ENCODE peak calls at places on chromosomes 1 and 21, in ten cellular contexts. D is body of pancreas; F is mammary epithelial cell; Q is kidney; Y is heart right ventricle; T is mucosa of descending colon; W is CD8-positive, alpha-beta T cell; N is CD4-positive, CD25-positive, alpha-beta regulatory T cell; B is transverse colon; Z is lung. U is an unnamed sample. For H3K36me3, the result is how much of the 10 kb centered on the place peaks cover.

GRCh38 chr1:155910621-155911121 is 478 bp downstream of the RIT1 start:
- DNase-seq in D (peak), F (peak), Q (no peak), Y (no peak), T (no peak), W (no peak), N (no peak), B (no peak), Z (no peak), U (no peak)

GRCh38 chr21:44425895-44426662 is 29.2 kb upstream of the LRRC3 start:
- DNase-seq in D (no peak), F (no peak), Q (peak), Y (no peak), T (peak), W (no peak), N (no peak), B (no peak), Z (no peak), U (no peak)

GRCh38 chr1:225882699-225883615 is 777 bp upstream of the TMEM63A start:
- DNase-seq in D (peak), F (peak), Q (peak), Y (peak), T (peak), W (no peak), N (peak), B (peak), Z (peak), U (no peak)

GRCh38 chr1:50750021-50750619 is 209.9 kb downstream of the FAF1 start:
- DNase-seq in D (no peak), F (peak), Q (no peak), Y (no peak), T (no peak), W (no peak), N (no peak), B (no peak), Z (no peak), U (no peak)

GRCh38 chr21:45549670-45550463 is 7.6 kb upstream of the SLC19A1 start:
- DNase-seq in D (peak), F (no peak), Q (peak), Y (no peak), T (peak), W (no peak), N (no peak), B (no peak), Z (no peak), U (no peak)

GRCh38 chr1:204331847-204332487 is 27.8 kb downstream of the PLEKHA6 start:
- DNase-seq in D (no peak), F (no peak), Q (no peak), Y (no peak), T (peak), W (no peak), N (no peak), B (peak), Z (no peak), U (no peak)

GRCh38 chr1:25922064-25922632 is 15.9 kb upstream of the STMN1 start:
- DNase-seq in D (no peak), F (no peak), Q (no peak), Y (no peak), T (no peak), W (no peak), N (no peak), B (no peak), Z (no peak), U (no peak)

GRCh38 chr1:235739631-235740030 is 90.0 kb upstream of the GNG4 start:
- DNase-seq in D (no peak), F (no peak), Q (no peak), Y (no peak), T (no peak), W (no peak), N (no peak), B (no peak), Z (no peak), U (no peak)

GRCh38 chr1:213962508-213962907 is 25.3 kb upstream of the PROX1 start:
- DNase-seq in D (no peak), F (no peak), Q (no peak), Y (no peak), T (no peak), W (no peak), N (no peak), B (no peak), Z (no peak), U (no peak)

GRCh38 chr1:208047476-208047934 is 136.6 kb upstream of the CD34 start:
- DNase-seq in D (peak), F (peak), Q (peak), Y (peak), T (peak), W (no peak), N (no peak), B (peak), Z (peak), U (peak)

GRCh38 chr1:55007626-55008025 is 8.9 kb downstream of the BSND start:
- DNase-seq in D (no peak), F (peak), Q (no peak), Y (no peak), T (no peak), W (no peak), N (no peak), B (no peak), Z (no peak), U (no peak)

GRCh38 chr1:31736675-31737074 is 27.5 kb downstream of the ADGRB2 start:
- DNase-seq in D (peak), F (no peak), Q (peak), Y (no peak), T (no peak), W (no peak), N (no peak), B (peak), Z (no peak), U (no peak)

GRCh38 chr1:115337276-115337632 is 795 bp downstream of the NGF start:
- DNase-seq in D (no peak), F (no peak), Q (peak), Y (no peak), T (no peak), W (no peak), N (no peak), B (no peak), Z (no peak), U (no peak)

GRCh38 chr1:147099192-147099591 is 73.1 kb downstream of the PRKAB2 start:
- DNase-seq in D (no peak), F (no peak), Q (no peak), Y (no peak), T (no peak), W (no peak), N (no peak), B (no peak), Z (no peak), U (no peak)

GRCh38 chr1:206023682-206024081 is at the start of gene CTSE:
- DNase-seq in D (peak), F (no peak), Q (no peak), Y (no peak), T (no peak), W (no peak), N (no peak), B (peak), Z (no peak), U (no peak)

GRCh38 chr21:44049182-44049581 is 37.1 kb downstream of the TRAPPC10 start:
- DNase-seq in D (no peak), F (no peak), Q (no peak), Y (no peak), T (no peak), W (no peak), N (no peak), B (no peak), Z (no peak), U (no peak)

GRCh38 chr1:119376594-119376993 is 8.0 kb downstream of the HAO2 start:
- DNase-seq in D (no peak), F (no peak), Q (no peak), Y (no peak), T (no peak), W (no peak), N (no peak), B (no peak), Z (no peak), U (no peak)

GRCh38 chr1:167713330-167714081 is 8.3 kb upstream of the MPZL1 start:
- DNase-seq in D (peak), F (no peak), Q (peak), Y (no peak), T (peak), W (no peak), N (no peak), B (peak), Z (peak), U (no peak)

GRCh38 chr1:206839857-206840256 is 25.6 kb upstream of the IL20 start:
- DNase-seq in D (no peak), F (no peak), Q (peak), Y (no peak), T (no peak), W (no peak), N (no peak), B (no peak), Z (no peak), U (no peak)

GRCh38 chr1:244414543-244414942 is 37.2 kb downstream of the ADSS2 start:
- DNase-seq in D (no peak), F (peak), Q (no peak), Y (no peak), T (no peak), W (no peak), N (no peak), B (no peak), Z (no peak), U (no peak)

GRCh38 chr1:88422037-88422436 is 262.0 kb upstream of the PKN2 start:
- DNase-seq in D (no peak), F (no peak), Q (no peak), Y (no peak), T (no peak), W (no peak), N (no peak), B (no peak), Z (no peak), U (no peak)

GRCh38 chr21:31875424-31876097 is 2.7 kb downstream of the HUNK start:
- DNase-seq in D (peak), F (no peak), Q (no peak), Y (no peak), T (no peak), W (no peak), N (no peak), B (no peak), Z (no peak), U (no peak)

GRCh38 chr1:248805905-248806304 is 19.8 kb downstream of the SH3BP5L start:
- DNase-seq in D (no peak), F (no peak), Q (no peak), Y (no peak), T (no peak), W (no peak), N (no peak), B (no peak), Z (no peak), U (no peak)

GRCh38 chr1:27318596-27318995 is 3.4 kb upstream of the TMEM222 start:
- DNase-seq in D (no peak), F (no peak), Q (no peak), Y (no peak), T (no peak), W (no peak), N (no peak), B (no peak), Z (no peak), U (no peak)

GRCh38 chr1:173590557-173590956 is 12.3 kb downstream of the SLC9C2 start:
- DNase-seq in D (no peak), F (peak), Q (no peak), Y (no peak), T (no peak), W (no peak), N (no peak), B (no peak), Z (no peak), U (no peak)

GRCh38 chr1:15452866-15453571 is 3.5 kb upstream of the CELA2A start:
- DNase-seq in D (no peak), F (no peak), Q (no peak), Y (no peak), T (no peak), W (no peak), N (no peak), B (no peak), Z (no peak), U (no peak)

GRCh38 chr1:80441664-80442063 is 1359.1 kb upstream of the ADGRL2 start:
- DNase-seq in D (no peak), F (no peak), Q (no peak), Y (no peak), T (no peak), W (no peak), N (no peak), B (no peak), Z (no peak), U (no peak)

GRCh38 chr1:20210736-20211405 is 24.6 kb upstream of the PLA2G2C start:
- DNase-seq in D (no peak), F (peak), Q (no peak), Y (no peak), T (no peak), W (no peak), N (no peak), B (no peak), Z (no peak), U (no peak)

GRCh38 chr1:203559523-203559922 is 65.6 kb downstream of the OPTC start:
- DNase-seq in D (no peak), F (peak), Q (no peak), Y (no peak), T (no peak), W (no peak), N (no peak), B (no peak), Z (no peak), U (peak)

DNA sequence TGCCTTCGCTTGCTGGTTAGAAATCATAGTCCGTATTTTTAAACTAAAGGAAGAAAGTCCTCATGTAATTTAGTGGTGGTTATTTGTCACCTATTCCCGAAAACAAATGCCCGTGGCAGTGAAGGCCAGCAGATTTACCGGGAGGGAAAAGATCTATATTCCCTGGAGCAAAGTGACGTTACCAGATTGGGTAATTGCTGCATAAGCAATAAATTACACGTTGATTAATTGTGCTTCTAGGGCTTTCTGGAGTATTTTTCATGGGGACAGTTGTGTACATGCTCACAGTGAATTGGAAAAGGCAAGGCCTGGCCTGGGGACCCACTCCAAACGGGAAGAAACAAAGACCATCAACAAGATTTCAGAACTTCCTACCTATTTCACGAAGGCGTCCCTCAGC is 298.6 kb downstream of the NPHP4 start:
- DNase-seq in D (no peak), F (no peak), Q (no peak), Y (no peak), T (no peak), W (no peak), N (no peak), B (no peak), Z (no peak), U (no peak)
- H3K36me3 ChIP-seq in D (under half), F (under half), Q (under half), Y (under half), T (under half), W (under half), N (under half), B (under half), Z (under half), U (under half)

GRCh38 chr1:1217621-1218523 is 3.9 kb upstream of the TNFRSF4 start:
- DNase-seq in D (no peak), F (peak), Q (no peak), Y (no peak), T (no peak), W (no peak), N (no peak), B (no peak), Z (no peak), U (no peak)

GRCh38 chr1:1216770-1217620 is 3.0 kb upstream of the TNFRSF4 start:
- DNase-seq in D (no peak), F (no peak), Q (no peak), Y (no peak), T (no peak), W (no peak), N (peak), B (no peak), Z (no peak), U (no peak)

GRCh38 chr1:1218524-1219200 is 4.7 kb upstream of the TNFRSF4 start:
- DNase-seq in D (no peak), F (no peak), Q (no peak), Y (no peak), T (no peak), W (no peak), N (no peak), B (no peak), Z (no peak), U (no peak)

GRCh38 chr1:1220197-1220596 is 6.2 kb upstream of the TNFRSF4 start:
- DNase-seq in D (no peak), F (no peak), Q (no peak), Y (no peak), T (no peak), W (no peak), N (no peak), B (no peak), Z (no peak), U (no peak)

GRCh38 chr1:1219341-1219740 is 5.4 kb upstream of the TNFRSF4 start:
- DNase-seq in D (no peak), F (no peak), Q (no peak), Y (no peak), T (no peak), W (no peak), N (peak), B (no peak), Z (no peak), U (no peak)
- H3K36me3 ChIP-seq in D (under half), F (under half), Q (under half), Y (half or more), T (under half), W (under half), N (under half), B (half or more), Z (under half), U (half or more)

GRCh38 chr1:41369531-41369930 is 8.3 kb downstream of the FOXO6 start:
- DNase-seq in D (no peak), F (no peak), Q (no peak), Y (no peak), T (no peak), W (no peak), N (no peak), B (no peak), Z (no peak), U (no peak)

GRCh38 chr1:41368801-41369200 is 7.6 kb downstream of the FOXO6 start:
- DNase-seq in D (no peak), F (no peak), Q (no peak), Y (no peak), T (no peak), W (no peak), N (no peak), B (no peak), Z (no peak), U (no peak)

GRCh38 chr1:41367102-41367537 is 5.9 kb downstream of the FOXO6 start:
- DNase-seq in D (no peak), F (no peak), Q (no peak), Y (no peak), T (no peak), W (no peak), N (no peak), B (no peak), Z (no peak), U (no peak)

GRCh38 chr1:41366428-41367101 is 5.3 kb downstream of the FOXO6 start:
- DNase-seq in D (peak), F (no peak), Q (no peak), Y (no peak), T (no peak), W (no peak), N (peak), B (no peak), Z (no peak), U (no peak)

GRCh38 chr1:41368384-41368783 is 7.2 kb downstream of the FOXO6 start:
- DNase-seq in D (no peak), F (no peak), Q (no peak), Y (no peak), T (no peak), W (no peak), N (no peak), B (no peak), Z (no peak), U (no peak)
- H3K36me3 ChIP-seq in D (under half), F (under half), Q (under half), Y (under half), T (under half), W (under half), N (under half), B (under half), Z (under half), U (under half)

DNA sequence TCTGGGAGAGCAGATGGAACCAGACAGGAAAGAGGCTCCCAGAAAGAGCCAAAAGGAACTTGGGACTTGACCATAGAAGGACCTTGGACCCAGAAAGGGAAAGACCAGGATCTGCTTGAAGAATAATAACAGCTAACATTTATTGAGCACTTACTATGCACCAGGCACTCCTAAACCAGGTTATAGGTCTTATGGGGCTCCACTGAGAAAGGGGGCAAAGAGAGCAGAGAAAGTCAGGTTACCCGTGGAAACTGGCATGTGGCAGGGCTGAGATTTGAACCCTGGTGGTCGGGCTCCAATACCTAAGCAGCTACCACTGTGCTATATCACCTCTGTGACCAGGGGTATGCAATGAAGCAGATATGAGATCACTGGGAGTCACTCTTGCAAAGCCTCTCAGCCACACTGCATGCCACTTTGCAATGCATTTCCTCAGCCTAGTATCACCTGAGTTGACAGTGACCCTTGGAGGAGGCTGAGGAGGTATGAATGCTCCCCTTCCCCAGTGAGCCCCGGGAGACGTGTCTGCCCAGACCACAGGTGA is 37.8 kb downstream of the HSPG2 start:
- DNase-seq in D (no peak), F (no peak), Q (no peak), Y (no peak), T (no peak), W (no peak), N (no peak), B (no peak), Z (no peak), U (no peak)
- H3K36me3 ChIP-seq in D (under half), F (under half), Q (under half), Y (under half), T (under half), W (under half), N (under half), B (under half), Z (under half), U (under half)

GRCh38 chr1:98732985-98733781 is 71.7 kb downstream of the SNX7 start:
- DNase-seq in D (no peak), F (no peak), Q (no peak), Y (no peak), T (no peak), W (no peak), N (no peak), B (no peak), Z (no peak), U (no peak)
- H3K36me3 ChIP-seq in D (under half), F (under half), Q (under half), Y (under half), T (under half), W (under half), N (under half), B (under half), Z (under half), U (under half)

U was measured in thoracic aorta.